ENCODE peak calls at places on chromosomes 5 and 9, in five cellular contexts. L is neuronal stem cell, P is mesenchymal stem cell, G is H9, V is mesendoderm. Y is an unnamed sample.

GRCh38 chr9:89984214-89984613 is 379.4 kb downstream of the GADD45G start:
- DNase-seq in L (no peak), P (no peak), G (no peak), V (no peak), Y (peak)

GRCh38 chr9:2597483-2597882 is 24.1 kb upstream of the VLDLR start:
- DNase-seq in V (no peak), P (no peak), L (no peak), G (no peak), Y (peak)

GRCh38 chr9:20001058-20001457 is 212.2 kb upstream of the SLC24A2 start:
- DNase-seq in V (no peak), L (no peak), P (no peak), G (no peak), Y (no peak)

GRCh38 chr9:76369583-76369982 is 24.6 kb downstream of the RFK start:
- DNase-seq in L (no peak), V (peak), G (no peak), P (peak), Y (peak)

GRCh38 chr9:82810902-82811301 is 252.0 kb downstream of the RASEF start:
- DNase-seq in P (peak), V (peak), L (no peak), G (peak), Y (peak)

GRCh38 chr5:142479854-142480253 is 155.0 kb upstream of the SPRY4 start:
- DNase-seq in L (no peak), P (no peak), G (no peak), V (no peak), Y (no peak)

GRCh38 chr9:34513567-34514214 is 9.1 kb downstream of the ENHO start:
- DNase-seq in L (no peak), G (peak), P (no peak), V (peak), Y (no peak)

GRCh38 chr5:7991125-7991821 is 122.3 kb downstream of the MTRR start:
- DNase-seq in L (no peak), P (no peak), V (peak), G (peak), Y (no peak)

GRCh38 chr5:73983661-73984060 is 357.7 kb downstream of the ARHGEF28 start:
- DNase-seq in L (no peak), P (no peak), V (no peak), G (no peak), Y (no peak)

GRCh38 chr5:19917588-19917987 is 70.4 kb downstream of the CDH18 start:
- DNase-seq in V (no peak), P (no peak), G (no peak), L (no peak), Y (no peak)

GRCh38 chr9:112489039-112489546 is 2.5 kb downstream of the KIAA1958 start:
- DNase-seq in V (peak), P (no peak), G (no peak), L (no peak), Y (no peak)

GRCh38 chr9:692636-693459 is 148.6 kb upstream of the DMRT1 start:
- DNase-seq in V (peak), L (no peak), P (no peak), G (no peak), Y (no peak)

GRCh38 chr5:146789712-146790660 is 88.6 kb downstream of the PPP2R2B start:
- DNase-seq in L (peak), V (peak), P (no peak), G (peak), Y (no peak)

GRCh38 chr9:36401179-36401740 is 1.2 kb upstream of the RNF38 start:
- DNase-seq in L (no peak), P (peak), G (peak), V (peak), Y (peak)

GRCh38 chr5:117497626-117498025 is 923.0 kb upstream of the SEMA6A start:
- DNase-seq in G (no peak), V (no peak), P (no peak), L (no peak), Y (no peak)

GRCh38 chr5:68436686-68437520 is 221.3 kb downstream of the PIK3R1 start:
- DNase-seq in V (peak), L (no peak), P (peak), G (no peak), Y (peak)
- H2AK5ac ChIP-seq in V (no peak), L (no peak), P (peak), G (no peak), Y (peak)

GRCh38 chr9:38000332-38000731 is 68.7 kb downstream of the SHB start:
- DNase-seq in L (no peak), V (no peak), G (peak), P (no peak), Y (no peak)

GRCh38 chr9:38001430-38001829 is 67.6 kb downstream of the SHB start:
- DNase-seq in V (no peak), G (no peak), P (no peak), L (no peak), Y (no peak)

GRCh38 chr9:38000735-38001134 is 68.3 kb downstream of the SHB start:
- DNase-seq in G (no peak), V (no peak), P (no peak), L (no peak), Y (no peak)

GRCh38 chr9:37998881-37999311 is 70.1 kb downstream of the SHB start:
- DNase-seq in P (peak), V (no peak), G (no peak), L (no peak), Y (peak)

DNA sequence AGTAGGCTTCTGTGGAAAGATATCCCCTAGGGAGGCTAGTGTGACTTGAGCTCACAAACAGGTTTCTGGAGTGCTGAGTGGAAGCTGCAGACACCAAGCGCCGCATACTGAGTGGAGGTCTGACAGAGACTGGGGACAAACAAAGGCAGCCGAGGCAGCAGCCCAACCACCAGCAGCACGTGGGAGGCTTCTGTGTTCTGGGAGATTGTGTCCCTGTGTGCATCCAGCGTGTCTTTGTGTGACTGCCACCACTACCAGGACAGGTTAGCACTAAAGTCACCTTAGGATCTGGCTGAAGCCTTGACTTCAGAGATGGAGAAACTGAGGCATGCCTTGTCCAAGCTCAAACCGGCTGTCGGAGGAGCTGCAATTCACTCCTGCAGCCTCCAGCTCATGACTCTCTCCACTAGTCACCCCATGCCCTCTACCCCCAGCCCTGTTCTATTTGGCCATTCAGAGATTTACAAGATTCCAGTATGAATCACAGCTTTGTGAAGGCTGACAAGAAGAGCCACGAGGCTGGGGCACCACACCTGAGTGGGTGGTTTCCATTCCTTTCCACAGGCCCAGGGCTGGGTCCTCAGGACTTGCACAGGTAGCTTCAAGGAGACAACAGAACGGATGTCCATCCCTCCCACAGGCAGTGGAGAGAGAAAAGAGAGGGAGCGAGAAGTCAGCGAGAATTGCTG is 69.4 kb downstream of the SHB start:
- DNase-seq in P (peak), V (no peak), L (no peak), G (no peak), Y (peak)
- H2AK5ac ChIP-seq in P (peak), V (no peak), L (peak), G (no peak), Y (peak)

GRCh38 chr9:129331772-129332512 is 153.9 kb upstream of the IER5L start:
- DNase-seq in V (peak), L (no peak), G (no peak), P (no peak), Y (no peak)

GRCh38 chr9:129328357-129329103 is 150.5 kb upstream of the IER5L start:
- DNase-seq in G (no peak), P (no peak), L (no peak), V (no peak), Y (no peak)

GRCh38 chr9:129332581-129332980 is 154.5 kb upstream of the IER5L start:
- DNase-seq in V (no peak), L (no peak), P (no peak), G (no peak), Y (no peak)

GRCh38 chr9:129331366-129331765 is 153.3 kb upstream of the IER5L start:
- DNase-seq in P (no peak), G (no peak), L (no peak), V (no peak), Y (no peak)

DNA sequence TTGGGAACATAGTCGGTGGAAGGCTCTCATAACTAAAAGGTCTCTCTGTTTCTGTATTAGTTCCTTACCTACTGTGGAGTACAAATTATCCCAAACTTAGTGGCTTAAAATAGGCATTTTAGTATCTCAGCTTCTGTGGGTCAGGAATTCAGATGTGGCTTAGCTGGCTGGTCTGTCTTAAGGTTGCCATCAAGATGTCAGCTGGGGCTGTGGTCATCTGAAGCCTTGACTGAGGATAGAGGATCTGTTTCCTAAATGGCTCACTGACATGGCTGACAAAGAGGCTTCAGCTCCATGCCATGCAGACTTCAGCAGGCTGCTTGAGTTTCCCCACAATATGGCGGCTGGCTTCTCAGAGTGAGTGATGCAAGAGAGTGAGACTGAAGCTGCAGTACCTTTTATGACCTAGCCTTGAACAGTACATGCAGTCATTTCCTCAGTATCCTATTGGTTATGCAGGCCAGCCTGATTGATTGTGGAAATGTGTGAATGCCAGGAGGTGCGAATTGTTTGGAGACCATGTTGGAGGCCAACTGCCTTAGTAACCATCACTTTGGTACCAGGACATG is 152.7 kb upstream of the IER5L start:
- DNase-seq in P (no peak), V (peak), L (no peak), G (no peak), Y (no peak)
- H2AK5ac ChIP-seq in P (no peak), V (peak), L (no peak), G (no peak), Y (peak)

GRCh38 chr9:130213898-130214761 is 41.9 kb downstream of the NCS1 start:
- DNase-seq in P (peak), G (peak), V (peak), L (peak), Y (peak)
- H2AK5ac ChIP-seq in P (no peak), G (no peak), V (no peak), L (peak), Y (peak)

DNA sequence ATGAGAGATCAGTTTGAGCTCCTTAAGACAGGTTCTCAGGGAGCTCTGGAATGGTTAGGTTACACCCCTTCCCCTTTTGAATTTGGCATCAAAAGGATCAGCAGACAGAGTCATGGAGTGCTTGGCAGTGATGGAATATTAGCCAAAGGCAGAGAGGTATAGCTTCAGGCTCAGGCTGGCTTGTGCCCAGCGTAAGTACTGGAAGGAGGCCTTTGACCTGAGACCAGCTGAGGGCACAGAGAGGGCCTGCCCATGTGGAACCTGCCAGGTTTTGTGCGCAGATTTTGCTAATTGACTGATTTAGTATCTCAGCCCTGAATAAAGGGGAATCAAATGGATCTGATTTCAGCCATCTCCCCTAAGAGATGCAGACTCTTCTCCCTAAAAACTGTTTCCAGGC is 81.5 kb downstream of the RGS3 start:
- DNase-seq in G (no peak), L (no peak), P (no peak), V (no peak), Y (no peak)
- H2AK5ac ChIP-seq in G (no peak), L (no peak), P (no peak), V (no peak), Y (no peak)

DNA sequence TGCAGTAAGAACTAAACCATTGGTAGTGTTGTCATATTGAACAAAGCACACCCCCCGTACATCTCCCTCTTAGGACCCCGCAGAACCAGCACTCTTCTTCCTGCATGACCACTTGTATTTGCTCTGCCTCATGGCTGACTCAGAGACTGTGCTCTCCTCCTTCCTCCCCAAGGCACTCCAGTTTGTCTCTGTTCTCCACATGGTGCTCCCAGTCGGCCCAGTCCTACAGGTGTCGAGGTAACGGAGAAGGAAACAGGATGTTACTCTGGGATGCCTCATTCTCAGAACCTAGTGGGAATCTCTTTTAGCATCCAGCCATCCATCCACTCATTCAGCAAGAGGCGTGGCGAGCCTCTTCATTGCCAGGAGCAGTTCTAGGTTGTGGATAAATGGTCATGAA is 97.0 kb upstream of the NIPAL4 start:
- DNase-seq in V (no peak), G (no peak), L (no peak), P (no peak), Y (peak)
- H2AK5ac ChIP-seq in V (no peak), G (no peak), L (no peak), P (no peak), Y (no peak)

GRCh38 chr5:57495688-57496087 is 13.1 kb upstream of the ACTBL2 start:
- DNase-seq in V (no peak), L (no peak), G (no peak), P (no peak), Y (no peak)

GRCh38 chr5:57494104-57495098 is 11.8 kb upstream of the ACTBL2 start:
- DNase-seq in L (no peak), P (peak), V (peak), G (no peak), Y (peak)

GRCh38 chr5:57497733-57498132 is 15.1 kb upstream of the ACTBL2 start:
- DNase-seq in P (no peak), L (no peak), G (no peak), V (no peak), Y (no peak)

GRCh38 chr5:57493034-57493433 is 10.4 kb upstream of the ACTBL2 start:
- DNase-seq in L (no peak), G (no peak), V (no peak), P (no peak), Y (no peak)

GRCh38 chr5:57495285-57495684 is 12.7 kb upstream of the ACTBL2 start:
- DNase-seq in G (no peak), V (no peak), L (no peak), P (no peak), Y (no peak)
- H2AK5ac ChIP-seq in G (no peak), V (no peak), L (no peak), P (peak), Y (peak)

GRCh38 chr5:115402092-115402491 is 105.6 kb upstream of the CCDC112 start:
- DNase-seq in V (no peak), G (no peak), P (no peak), L (no peak), Y (no peak)
- H2AK5ac ChIP-seq in V (no peak), G (no peak), P (no peak), L (no peak), Y (peak)